ENCODE peak calls at places on chromosomes 12 and 14, in six cellular contexts. Q, G, N, I, B and R are unnamed samples.

GRCh38 chr14:100400115-100400514 is 77.0 kb downstream of the SLC25A47 start:
- DNase-seq in B (no peak), Q (no peak), I (peak), G (peak), N (no peak), R (no peak)

GRCh38 chr14:102344485-102344884 is 18.2 kb downstream of the CINP start:
- DNase-seq in Q (no peak), N (no peak), B (no peak), I (no peak), G (no peak), R (no peak)

GRCh38 chr14:100573757-100574641 is 13.2 kb downstream of the BEGAIN start:
- DNase-seq in G (no peak), N (no peak), B (no peak), Q (no peak), I (no peak), R (no peak)

GRCh38 chr12:111841750-111842555 is at the start of gene MAPKAPK5:
- DNase-seq in Q (peak), N (peak), I (peak), G (peak), B (peak), R (peak)

GRCh38 chr14:60700598-60700997 is 23.6 kb downstream of the SIX4 start:
- DNase-seq in Q (no peak), I (no peak), B (no peak), N (no peak), G (no peak), R (no peak)

GRCh38 chr12:122753213-122753571 is 568 bp downstream of the DENR start:
- DNase-seq in B (no peak), G (peak), I (peak), N (no peak), Q (no peak), R (peak)

GRCh38 chr12:124673881-124674617 is 106.6 kb upstream of the NCOR2 start:
- DNase-seq in Q (no peak), N (no peak), B (no peak), I (no peak), G (no peak), R (no peak)

GRCh38 chr12:120367252-120367923 is 1.6 kb downstream of the MSI1 start:
- DNase-seq in I (peak), G (peak), Q (no peak), N (no peak), B (no peak), R (peak)

GRCh38 chr12:998020-998874 is 7.2 kb downstream of the ERC1 start:
- DNase-seq in I (no peak), Q (no peak), G (no peak), N (peak), B (no peak), R (peak)